ENCODE peak calls at places on chromosome 2, in six cellular contexts. M, W, V, F, H and O are unnamed samples.

GRCh38 chr2:176281267-176281666 is 12.0 kb downstream of the MTX2 start:
- DNase-seq in H (no peak), V (no peak), W (no peak), F (no peak), M (no peak), O (no peak)

GRCh38 chr2:66957198-66957597 is 439.9 kb upstream of the ETAA1 start:
- DNase-seq in M (no peak), H (no peak), V (no peak), W (no peak), F (no peak), O (no peak)

GRCh38 chr2:12727641-12728040 is 10.9 kb downstream of the TRIB2 start:
- DNase-seq in M (no peak), F (no peak), V (no peak), H (no peak), W (no peak), O (no peak)

GRCh38 chr2:33275689-33276444 is 200.6 kb upstream of the RASGRP3 start:
- DNase-seq in W (peak), M (no peak), V (peak), H (no peak), F (peak), O (no peak)

GRCh38 chr2:51000849-51001617 is 30.9 kb downstream of the NRXN1 start:
- DNase-seq in M (no peak), H (no peak), F (no peak), W (no peak), V (no peak), O (no peak)

GRCh38 chr2:47323009-47323821 is 79.7 kb upstream of the MSH2 start:
- DNase-seq in M (peak), V (peak), H (peak), F (peak), W (peak), O (peak)

GRCh38 chr2:113041871-113042270 is 10.8 kb downstream of the IL36B start:
- DNase-seq in V (no peak), M (peak), F (no peak), H (peak), W (no peak), O (no peak)

GRCh38 chr2:63661076-63661475 is 72.3 kb downstream of the MDH1 start:
- DNase-seq in F (no peak), V (no peak), H (no peak), M (peak), W (peak), O (no peak)

GRCh38 chr2:241755777-241756176 is 20.8 kb upstream of the GAL3ST2 start:
- DNase-seq in W (no peak), H (no peak), V (no peak), F (no peak), M (no peak), O (no peak)

GRCh38 chr2:218370410-218371063 is 11.5 kb upstream of the SLC11A1 start:
- DNase-seq in V (no peak), W (no peak), F (no peak), H (no peak), M (no peak), O (no peak)

GRCh38 chr2:48039209-48039990 is 133.1 kb upstream of the FBXO11 start:
- DNase-seq in H (no peak), F (no peak), V (no peak), W (no peak), M (no peak), O (no peak)

GRCh38 chr2:73494031-73494430 is 108.4 kb downstream of the ALMS1 start:
- DNase-seq in M (peak), H (no peak), V (no peak), F (peak), W (no peak), O (no peak)

GRCh38 chr2:207122914-207123744 is 42.6 kb downstream of the KLF7 start:
- DNase-seq in H (peak), M (peak), F (no peak), V (no peak), W (no peak), O (no peak)

GRCh38 chr2:18161681-18162080 is 283.2 kb downstream of the KCNS3 start:
- DNase-seq in H (no peak), W (no peak), V (no peak), F (no peak), M (no peak), O (no peak)

GRCh38 chr2:42841344-42841743 is 49.0 kb upstream of the HAAO start:
- DNase-seq in M (no peak), W (no peak), F (no peak), V (no peak), H (no peak), O (no peak)